ENCODE peak calls at places on chromosome 13, in nine cellular contexts. O is astrocyte of the hippocampus; J is stimulated activated naive CD4-positive, alpha-beta T cell; M is stimulated activated CD8-positive, alpha-beta memory T cell treated with anti-CD3 and anti-CD28 coated beads, Interleukin-4, amount 100 ng/mL, for 1 hour; I is AG20443; V is stimulated activated CD4-positive, alpha-beta T cell treated with anti-CD3 and anti-CD28 coated beads, Interleukin-4, amount 100 ng/mL, for 24 hours; E is activated CD4-positive, CD25-positive, alpha-beta regulatory T cell treated with anti-CD3 and anti-CD28 coated beads, Interleukin-2, amount 50 U/mL, for 16 hours; H is SHP77 treated with DMSO at 0.1 percent for 48 hours; U is lung. Y is an unnamed sample.

GRCh38 chr13:70098669-70099068 is 9.0 kb upstream of the ATXN8OS start:
- DNase-seq in O (no peak), J (no peak), M (no peak), I (no peak), V (no peak), E (no peak), H (no peak), U (no peak), Y (no peak)

GRCh38 chr13:89401209-89401810 is 1730.1 kb downstream of the SLITRK5 start:
- DNase-seq in O (peak; percentile 72), J (no peak), M (no peak), I (peak; percentile 40), V (no peak), E (no peak), H (no peak), U (no peak), Y (no peak)

GRCh38 chr13:23674795-23675640 is 104.8 kb downstream of the TNFRSF19 start:
- DNase-seq in O (peak; percentile 53), J (no peak), M (no peak), I (no peak), V (no peak), E (no peak), H (peak; percentile 99), U (no peak), Y (no peak)

GRCh38 chr13:26022538-26023292 is 29.1 kb downstream of the SHISA2 start:
- DNase-seq in O (peak; percentile 90), J (no peak), M (no peak), I (peak; percentile 89), V (no peak), E (no peak), H (peak; percentile 48), U (peak; percentile 85), Y (no peak)

GRCh38 chr13:80408270-80408669 is 67.3 kb upstream of the SPRY2 start:
- DNase-seq in O (no peak), J (no peak), M (no peak), I (no peak), V (no peak), E (no peak), H (no peak), U (no peak), Y (no peak)

GRCh38 chr13:42740753-42741152 is 40.6 kb upstream of the FAM216B start:
- DNase-seq in O (no peak), J (no peak), M (no peak), I (no peak), V (no peak), E (no peak), H (no peak), U (peak; percentile 54), Y (no peak)

GRCh38 chr13:105340061-105340606 is 1195.3 kb downstream of the EFNB2 start:
- DNase-seq in O (no peak), J (no peak), M (no peak), I (no peak), V (no peak), E (no peak), H (no peak), U (no peak), Y (no peak)

GRCh38 chr13:27355894-27356293 is 68.5 kb upstream of the GTF3A start:
- DNase-seq in O (no peak), J (no peak), M (no peak), I (no peak), V (no peak), E (no peak), H (no peak), U (no peak), Y (no peak)

GRCh38 chr13:100818706-100819105 is 144.1 kb upstream of the TMTC4 start:
- DNase-seq in O (peak; percentile 76), J (no peak), M (no peak), I (no peak), V (no peak), E (no peak), H (no peak), U (no peak), Y (no peak)

GRCh38 chr13:24148414-24149305 is 11.9 kb upstream of the SPATA13 start:
- DNase-seq in O (peak; percentile 98), J (no peak), M (no peak), I (peak; percentile 94), V (no peak), E (no peak), H (no peak), U (peak; percentile 72), Y (no peak)

GRCh38 chr13:97892717-97893116 is 60.8 kb upstream of the IPO5 start:
- DNase-seq in O (no peak), J (no peak), M (no peak), I (peak; percentile 53), V (no peak), E (no peak), H (no peak), U (no peak), Y (no peak)

GRCh38 chr13:40058757-40059236 is 403.3 kb downstream of the COG6 start:
- DNase-seq in O (no peak), J (no peak), M (no peak), I (no peak), V (no peak), E (no peak), H (no peak), U (no peak), Y (no peak)

GRCh38 chr13:33033361-33033812 is 17.2 kb downstream of the KL start:
- DNase-seq in O (no peak), J (no peak), M (no peak), I (no peak), V (peak; percentile 36), E (no peak), H (no peak), U (no peak), Y (peak; percentile 45)

GRCh38 chr13:113862766-113863510 is 938 bp downstream of the GAS6 start:
- DNase-seq in O (peak; percentile 69), J (no peak), M (no peak), I (peak; percentile 56), V (no peak), E (no peak), H (no peak), U (no peak), Y (no peak)

GRCh38 chr13:21606251-21606650 is 2.3 kb upstream of the MICU2 start:
- DNase-seq in O (no peak), J (no peak), M (no peak), I (no peak), V (no peak), E (no peak), H (no peak), U (no peak), Y (no peak)

GRCh38 chr13:27857271-27857670 is 62.5 kb upstream of the PDX1 start:
- DNase-seq in O (no peak), J (no peak), M (no peak), I (no peak), V (no peak), E (no peak), H (peak; percentile 91), U (no peak), Y (no peak)

GRCh38 chr13:79799049-79799448 is 318.1 kb downstream of the NDFIP2 start:
- DNase-seq in O (no peak), J (no peak), M (no peak), I (no peak), V (no peak), E (no peak), H (no peak), U (no peak), Y (no peak)

GRCh38 chr13:71787461-71787860 is 79.5 kb downstream of the DACH1 start:
- DNase-seq in O (no peak), J (no peak), M (no peak), I (no peak), V (no peak), E (no peak), H (no peak), U (no peak), Y (no peak)

GRCh38 chr13:91184244-91184926 is 163.1 kb upstream of the MIR17HG start:
- DNase-seq in O (peak; percentile 23), J (no peak), M (no peak), I (no peak), V (no peak), E (no peak), H (peak; percentile 54), U (no peak), Y (no peak)

GRCh38 chr13:40502236-40502635 is 164.2 kb downstream of the FOXO1 start:
- DNase-seq in O (peak; percentile 33), J (no peak), M (no peak), I (no peak), V (no peak), E (no peak), H (no peak), U (no peak), Y (no peak)

GRCh38 chr13:112837371-112838037 is 131.5 kb upstream of the MCF2L start:
- DNase-seq in O (no peak), J (no peak), M (no peak), I (peak; percentile 83), V (no peak), E (no peak), H (no peak), U (no peak), Y (no peak)

GRCh38 chr13:77595166-77595810 is 59.8 kb downstream of the SCEL start:
- DNase-seq in O (no peak), J (no peak), M (no peak), I (no peak), V (no peak), E (no peak), H (no peak), U (no peak), Y (no peak)

GRCh38 chr13:44380404-44381165 is 7.0 kb downstream of the SERP2 start:
- DNase-seq in O (no peak), J (no peak), M (no peak), I (peak; percentile 39), V (no peak), E (no peak), H (no peak), U (no peak), Y (no peak)

GRCh38 chr13:26132756-26133155 is 80.9 kb upstream of the SHISA2 start:
- DNase-seq in O (peak; percentile 7), J (no peak), M (no peak), I (peak; percentile 32), V (no peak), E (no peak), H (no peak), U (no peak), Y (no peak)

GRCh38 chr13:110815471-110816204 is 99.2 kb downstream of the ANKRD10 start:
- DNase-seq in O (peak; percentile 15), J (no peak), M (no peak), I (no peak), V (no peak), E (no peak), H (peak; percentile 76), U (no peak), Y (no peak)

GRCh38 chr13:78978381-78978998 is 319.5 kb upstream of the OBI1 start:
- DNase-seq in O (peak; percentile 71), J (peak; percentile 5), M (no peak), I (peak; percentile 47), V (peak; percentile 48), E (no peak), H (peak; percentile 41), U (peak; percentile 51), Y (peak; percentile 37)

GRCh38 chr13:36275190-36276002 is 22.2 kb downstream of the CCDC169 start:
- DNase-seq in O (peak; percentile 79), J (no peak), M (no peak), I (peak; percentile 30), V (no peak), E (no peak), H (peak; percentile 76), U (no peak), Y (no peak)

GRCh38 chr13:45367995-45368394 is 27.0 kb upstream of the TPT1 start:
- DNase-seq in O (no peak), J (no peak), M (no peak), I (no peak), V (peak; percentile 12), E (no peak), H (no peak), U (no peak), Y (no peak)

GRCh38 chr13:49997935-49998334 is 1.1 kb downstream of the TRIM13 start:
- DNase-seq in O (peak; percentile 11), J (no peak), M (no peak), I (no peak), V (no peak), E (no peak), H (no peak), U (no peak), Y (no peak)

GRCh38 chr13:90239130-90239529 is 1108.4 kb upstream of the MIR17HG start:
- DNase-seq in O (no peak), J (no peak), M (no peak), I (no peak), V (no peak), E (no peak), H (no peak), U (no peak), Y (no peak)

GRCh38 chr13:38008636-38009035 is 139.1 kb upstream of the TRPC4 start:
- DNase-seq in O (peak; percentile 5), J (no peak), M (no peak), I (no peak), V (no peak), E (no peak), H (peak; percentile 44), U (no peak), Y (no peak)